ENCODE peak calls at places on chromosomes 2 and 18, in seven cellular contexts. One of them, this sample, is unnamed.

GRCh38 chr2:28321426-28321825 is 71.2 kb upstream of the FOSL2 start:
- DNase-seq in mucosa of gallbladder: no peak
- DNase-seq in stimulated activated CD4-positive, alpha-beta T cell treated with anti-CD3 and anti-CD28 coated beads, Interleukin-2, amount 100 ng/mL, for 24 hours: no peak
- DNase-seq in SK-MEL-5: no peak
- DNase-seq in iris pigment epithelial cell: peak; percentile 84
- DNase-seq in frontal cortex: no peak
- DNase-seq in naive thymus-derived CD4-positive, alpha-beta T cell: no peak
- DNase-seq in this sample: no peak

GRCh38 chr2:133581027-133581760 is 12.9 kb upstream of the NCKAP5 start:
- DNase-seq in mucosa of gallbladder: no peak
- DNase-seq in stimulated activated CD4-positive, alpha-beta T cell treated with anti-CD3 and anti-CD28 coated beads, Interleukin-2, amount 100 ng/mL, for 24 hours: no peak
- DNase-seq in SK-MEL-5: no peak
- DNase-seq in iris pigment epithelial cell: peak; percentile 47
- DNase-seq in frontal cortex: no peak
- DNase-seq in naive thymus-derived CD4-positive, alpha-beta T cell: no peak
- DNase-seq in this sample: no peak

GRCh38 chr18:51076503-51076902 is 46.5 kb downstream of the SMAD4 start:
- DNase-seq in mucosa of gallbladder: no peak
- DNase-seq in stimulated activated CD4-positive, alpha-beta T cell treated with anti-CD3 and anti-CD28 coated beads, Interleukin-2, amount 100 ng/mL, for 24 hours: no peak
- DNase-seq in SK-MEL-5: no peak
- DNase-seq in iris pigment epithelial cell: no peak
- DNase-seq in frontal cortex: no peak
- DNase-seq in naive thymus-derived CD4-positive, alpha-beta T cell: no peak
- DNase-seq in this sample: no peak

GRCh38 chr18:48645427-48646002 is 106.7 kb downstream of the CTIF start:
- DNase-seq in mucosa of gallbladder: no peak
- DNase-seq in stimulated activated CD4-positive, alpha-beta T cell treated with anti-CD3 and anti-CD28 coated beads, Interleukin-2, amount 100 ng/mL, for 24 hours: no peak
- DNase-seq in SK-MEL-5: no peak
- DNase-seq in iris pigment epithelial cell: no peak
- DNase-seq in frontal cortex: no peak
- DNase-seq in naive thymus-derived CD4-positive, alpha-beta T cell: no peak
- DNase-seq in this sample: no peak

GRCh38 chr2:133953524-133953923 is 300.3 kb upstream of the MGAT5 start:
- DNase-seq in mucosa of gallbladder: no peak
- DNase-seq in stimulated activated CD4-positive, alpha-beta T cell treated with anti-CD3 and anti-CD28 coated beads, Interleukin-2, amount 100 ng/mL, for 24 hours: no peak
- DNase-seq in SK-MEL-5: no peak
- DNase-seq in iris pigment epithelial cell: no peak
- DNase-seq in frontal cortex: no peak
- DNase-seq in naive thymus-derived CD4-positive, alpha-beta T cell: no peak
- DNase-seq in this sample: no peak

GRCh38 chr18:22170421-22171262 is 1.3 kb downstream of the GATA6 start:
- DNase-seq in mucosa of gallbladder: no peak
- DNase-seq in stimulated activated CD4-positive, alpha-beta T cell treated with anti-CD3 and anti-CD28 coated beads, Interleukin-2, amount 100 ng/mL, for 24 hours: no peak
- DNase-seq in SK-MEL-5: peak; percentile 18
- DNase-seq in iris pigment epithelial cell: peak; percentile 80
- DNase-seq in frontal cortex: peak; percentile 33
- DNase-seq in naive thymus-derived CD4-positive, alpha-beta T cell: no peak
- DNase-seq in this sample: no peak

GRCh38 chr2:23422089-23423061 is 37.4 kb downstream of the KLHL29 start:
- DNase-seq in mucosa of gallbladder: no peak
- DNase-seq in stimulated activated CD4-positive, alpha-beta T cell treated with anti-CD3 and anti-CD28 coated beads, Interleukin-2, amount 100 ng/mL, for 24 hours: no peak
- DNase-seq in SK-MEL-5: no peak
- DNase-seq in iris pigment epithelial cell: no peak
- DNase-seq in frontal cortex: peak; percentile 28
- DNase-seq in naive thymus-derived CD4-positive, alpha-beta T cell: no peak
- DNase-seq in this sample: no peak

GRCh38 chr2:32991091-32991845 is 44.5 kb downstream of the LTBP1 start:
- DNase-seq in mucosa of gallbladder: no peak
- DNase-seq in stimulated activated CD4-positive, alpha-beta T cell treated with anti-CD3 and anti-CD28 coated beads, Interleukin-2, amount 100 ng/mL, for 24 hours: no peak
- DNase-seq in SK-MEL-5: no peak
- DNase-seq in iris pigment epithelial cell: no peak
- DNase-seq in frontal cortex: no peak
- DNase-seq in naive thymus-derived CD4-positive, alpha-beta T cell: no peak
- DNase-seq in this sample: no peak

GRCh38 chr2:43513216-43513615 is 82.6 kb downstream of the THADA start:
- DNase-seq in mucosa of gallbladder: no peak
- DNase-seq in stimulated activated CD4-positive, alpha-beta T cell treated with anti-CD3 and anti-CD28 coated beads, Interleukin-2, amount 100 ng/mL, for 24 hours: no peak
- DNase-seq in SK-MEL-5: no peak
- DNase-seq in iris pigment epithelial cell: no peak
- DNase-seq in frontal cortex: no peak
- DNase-seq in naive thymus-derived CD4-positive, alpha-beta T cell: no peak
- DNase-seq in this sample: no peak

GRCh38 chr2:74267068-74267467 is 68.7 kb downstream of the MTHFD2 start:
- DNase-seq in mucosa of gallbladder: peak; percentile 65
- DNase-seq in stimulated activated CD4-positive, alpha-beta T cell treated with anti-CD3 and anti-CD28 coated beads, Interleukin-2, amount 100 ng/mL, for 24 hours: peak; percentile 45
- DNase-seq in SK-MEL-5: peak; percentile 46
- DNase-seq in iris pigment epithelial cell: no peak
- DNase-seq in frontal cortex: no peak
- DNase-seq in naive thymus-derived CD4-positive, alpha-beta T cell: peak; percentile 71
- DNase-seq in this sample: no peak

GRCh38 chr2:176637497-176638166 is 368.4 kb downstream of the MTX2 start:
- DNase-seq in mucosa of gallbladder: peak; percentile 10
- DNase-seq in stimulated activated CD4-positive, alpha-beta T cell treated with anti-CD3 and anti-CD28 coated beads, Interleukin-2, amount 100 ng/mL, for 24 hours: peak; percentile 20
- DNase-seq in SK-MEL-5: peak; percentile 73
- DNase-seq in iris pigment epithelial cell: peak; percentile 7
- DNase-seq in frontal cortex: no peak
- DNase-seq in naive thymus-derived CD4-positive, alpha-beta T cell: no peak
- DNase-seq in this sample: no peak

GRCh38 chr2:15363142-15363541 is 198.0 kb downstream of the NBAS start:
- DNase-seq in mucosa of gallbladder: no peak
- DNase-seq in stimulated activated CD4-positive, alpha-beta T cell treated with anti-CD3 and anti-CD28 coated beads, Interleukin-2, amount 100 ng/mL, for 24 hours: no peak
- DNase-seq in SK-MEL-5: no peak
- DNase-seq in iris pigment epithelial cell: peak; percentile 75
- DNase-seq in frontal cortex: no peak
- DNase-seq in naive thymus-derived CD4-positive, alpha-beta T cell: no peak
- DNase-seq in this sample: no peak

GRCh38 chr2:37655442-37655841 is 16.0 kb downstream of the CDC42EP3 start:
- DNase-seq in mucosa of gallbladder: no peak
- DNase-seq in stimulated activated CD4-positive, alpha-beta T cell treated with anti-CD3 and anti-CD28 coated beads, Interleukin-2, amount 100 ng/mL, for 24 hours: no peak
- DNase-seq in SK-MEL-5: no peak
- DNase-seq in iris pigment epithelial cell: no peak
- DNase-seq in frontal cortex: no peak
- DNase-seq in naive thymus-derived CD4-positive, alpha-beta T cell: no peak
- DNase-seq in this sample: no peak

GRCh38 chr2:102110596-102111334 is 31.8 kb upstream of the IL1R1 start:
- DNase-seq in mucosa of gallbladder: no peak
- DNase-seq in stimulated activated CD4-positive, alpha-beta T cell treated with anti-CD3 and anti-CD28 coated beads, Interleukin-2, amount 100 ng/mL, for 24 hours: no peak
- DNase-seq in SK-MEL-5: no peak
- DNase-seq in iris pigment epithelial cell: no peak
- DNase-seq in frontal cortex: no peak
- DNase-seq in naive thymus-derived CD4-positive, alpha-beta T cell: no peak
- DNase-seq in this sample: no peak

GRCh38 chr18:7729858-7730257 is 162.7 kb downstream of the PTPRM start:
- DNase-seq in mucosa of gallbladder: no peak
- DNase-seq in stimulated activated CD4-positive, alpha-beta T cell treated with anti-CD3 and anti-CD28 coated beads, Interleukin-2, amount 100 ng/mL, for 24 hours: no peak
- DNase-seq in SK-MEL-5: no peak
- DNase-seq in iris pigment epithelial cell: no peak
- DNase-seq in frontal cortex: no peak
- DNase-seq in naive thymus-derived CD4-positive, alpha-beta T cell: no peak
- DNase-seq in this sample: no peak